ENCODE peak calls at places on chromosomes 2 and 18, in six cellular contexts. Q is neural progenitor cell; J is type B pancreatic cell; R is stimulated activated CD4-positive, alpha-beta T cell treated with anti-CD3 and anti-CD28 coated beads, Interleukin-1b, Interleukin-23, amount 100 ng/mL, for 48 hours; G is cardiac septum; K is SHP77. T is an unnamed sample.

GRCh38 chr2:175626796-175627195 is 375.3 kb downstream of the LNPK start:
- DNase-seq in Q (no peak), J (no peak), R (no peak), G (no peak), K (no peak), T (peak; percentile 10)

GRCh38 chr2:181430406-181431199 is 26.6 kb upstream of the ITGA4 start:
- DNase-seq in Q (no peak), J (no peak), R (no peak), G (no peak), K (no peak), T (no peak)

GRCh38 chr2:108139521-108139920 is 100.2 kb upstream of the SULT1C3 start:
- DNase-seq in Q (peak; percentile 83), J (no peak), R (no peak), G (no peak), K (no peak), T (no peak)

GRCh38 chr2:144572977-144573376 is 53.1 kb upstream of the ZEB2 start:
- DNase-seq in Q (no peak), J (no peak), R (no peak), G (no peak), K (no peak), T (no peak)

GRCh38 chr2:12120281-12121150 is 374.1 kb downstream of the LPIN1 start:
- DNase-seq in Q (no peak), J (no peak), R (no peak), G (no peak), K (no peak), T (no peak)

GRCh38 chr2:18684202-18685040 is 95.1 kb upstream of the NT5C1B start:
- DNase-seq in Q (no peak), J (no peak), R (no peak), G (no peak), K (no peak), T (no peak)

GRCh38 chr2:69116438-69116837 is 103.5 kb downstream of the ANTXR1 start:
- DNase-seq in Q (no peak), J (no peak), R (no peak), G (no peak), K (no peak), T (no peak)

GRCh38 chr2:1766400-1766799 is 22.1 kb upstream of the PXDN start:
- DNase-seq in Q (no peak), J (no peak), R (no peak), G (peak; percentile 69), K (peak; percentile 31), T (no peak)

GRCh38 chr2:225488743-225489142 is 89.2 kb downstream of the NYAP2 start:
- DNase-seq in Q (no peak), J (no peak), R (no peak), G (no peak), K (no peak), T (no peak)

GRCh38 chr2:157256621-157257020 is 884 bp upstream of the GALNT5 start:
- DNase-seq in Q (no peak), J (no peak), R (peak; percentile 62), G (no peak), K (no peak), T (no peak)

GRCh38 chr2:66781804-66782203 is 346.9 kb downstream of the MEIS1 start:
- DNase-seq in Q (no peak), J (no peak), R (no peak), G (no peak), K (no peak), T (no peak)

GRCh38 chr18:48894799-48895346 is 55.9 kb downstream of the SMAD7 start:
- DNase-seq in Q (no peak), J (no peak), R (no peak), G (peak; percentile 51), K (no peak), T (no peak)

T was measured in NCI-H2107.